ENCODE peak calls at places on chromosomes 3 and 15, in nine cellular contexts. One of them, this sample, is unnamed.

GRCh38 chr3:46734773-46735172 is 17.1 kb upstream of the PRSS50 start:
- DNase-seq in erythroblast: no peak
- DNase-seq in endothelial cell of umbilical vein: no peak
- DNase-seq in sigmoid colon: no peak
- DNase-seq in lower leg skin: no peak
- DNase-seq in transverse colon: no peak
- DNase-seq in heart left ventricle: no peak
- DNase-seq in adrenal gland: no peak
- DNase-seq in uterus: no peak
- DNase-seq in this sample: no peak

GRCh38 chr3:101484805-101485620 is 28.0 kb downstream of the SENP7 start:
- DNase-seq in erythroblast: no peak
- DNase-seq in endothelial cell of umbilical vein: peak
- DNase-seq in sigmoid colon: no peak
- DNase-seq in lower leg skin: no peak
- DNase-seq in transverse colon: no peak
- DNase-seq in heart left ventricle: no peak
- DNase-seq in adrenal gland: no peak
- DNase-seq in uterus: no peak
- DNase-seq in this sample: peak

GRCh38 chr3:127383656-127384179 is 95.9 kb upstream of the PRR20G start:
- DNase-seq in erythroblast: no peak
- DNase-seq in endothelial cell of umbilical vein: no peak
- DNase-seq in sigmoid colon: no peak
- DNase-seq in lower leg skin: no peak
- DNase-seq in transverse colon: no peak
- DNase-seq in heart left ventricle: no peak
- DNase-seq in adrenal gland: no peak
- DNase-seq in uterus: no peak
- DNase-seq in this sample: no peak

GRCh38 chr15:49145651-49146609 is 9.5 kb downstream of the COPS2 start:
- DNase-seq in erythroblast: peak
- DNase-seq in endothelial cell of umbilical vein: peak
- DNase-seq in sigmoid colon: no peak
- DNase-seq in lower leg skin: no peak
- DNase-seq in transverse colon: no peak
- DNase-seq in heart left ventricle: no peak
- DNase-seq in adrenal gland: peak
- DNase-seq in uterus: no peak
- DNase-seq in this sample: no peak

GRCh38 chr3:106206165-106206564 is 337.4 kb upstream of the CBLB start:
- DNase-seq in erythroblast: no peak
- DNase-seq in endothelial cell of umbilical vein: peak
- DNase-seq in sigmoid colon: no peak
- DNase-seq in lower leg skin: no peak
- DNase-seq in transverse colon: no peak
- DNase-seq in heart left ventricle: no peak
- DNase-seq in adrenal gland: no peak
- DNase-seq in uterus: no peak
- DNase-seq in this sample: no peak

GRCh38 chr3:78506581-78507195 is 1261.1 kb downstream of the ROBO1 start:
- DNase-seq in erythroblast: no peak
- DNase-seq in endothelial cell of umbilical vein: no peak
- DNase-seq in sigmoid colon: no peak
- DNase-seq in lower leg skin: no peak
- DNase-seq in transverse colon: no peak
- DNase-seq in heart left ventricle: no peak
- DNase-seq in adrenal gland: no peak
- DNase-seq in uterus: no peak
- DNase-seq in this sample: no peak

GRCh38 chr3:4834403-4834866 is 144.8 kb upstream of the BHLHE40 start:
- DNase-seq in erythroblast: no peak
- DNase-seq in endothelial cell of umbilical vein: no peak
- DNase-seq in sigmoid colon: no peak
- DNase-seq in lower leg skin: no peak
- DNase-seq in transverse colon: peak
- DNase-seq in heart left ventricle: no peak
- DNase-seq in adrenal gland: no peak
- DNase-seq in uterus: no peak
- DNase-seq in this sample: no peak

GRCh38 chr3:149753717-149754116 is 1.4 kb upstream of the COMMD2 start:
- DNase-seq in erythroblast: no peak
- DNase-seq in endothelial cell of umbilical vein: no peak
- DNase-seq in sigmoid colon: no peak
- DNase-seq in lower leg skin: no peak
- DNase-seq in transverse colon: no peak
- DNase-seq in heart left ventricle: no peak
- DNase-seq in adrenal gland: no peak
- DNase-seq in uterus: no peak
- DNase-seq in this sample: no peak

GRCh38 chr3:39065197-39065596 is 13.4 kb downstream of the WDR48 start:
- DNase-seq in erythroblast: peak
- DNase-seq in endothelial cell of umbilical vein: peak
- DNase-seq in sigmoid colon: no peak
- DNase-seq in lower leg skin: no peak
- DNase-seq in transverse colon: peak
- DNase-seq in heart left ventricle: no peak
- DNase-seq in adrenal gland: no peak
- DNase-seq in uterus: no peak
- DNase-seq in this sample: no peak

GRCh38 chr3:69137006-69137405 is 14.6 kb upstream of the LMOD3 start:
- DNase-seq in erythroblast: no peak
- DNase-seq in endothelial cell of umbilical vein: no peak
- DNase-seq in sigmoid colon: no peak
- DNase-seq in lower leg skin: no peak
- DNase-seq in transverse colon: no peak
- DNase-seq in heart left ventricle: no peak
- DNase-seq in adrenal gland: no peak
- DNase-seq in uterus: no peak
- DNase-seq in this sample: no peak

GRCh38 chr3:43505351-43505750 is 116.5 kb downstream of the ANO10 start:
- DNase-seq in erythroblast: no peak
- DNase-seq in endothelial cell of umbilical vein: no peak
- DNase-seq in sigmoid colon: no peak
- DNase-seq in lower leg skin: no peak
- DNase-seq in transverse colon: no peak
- DNase-seq in heart left ventricle: no peak
- DNase-seq in adrenal gland: no peak
- DNase-seq in uterus: no peak
- DNase-seq in this sample: no peak

GRCh38 chr15:70180186-70180875 is 82.6 kb upstream of the TLE3 start:
- DNase-seq in erythroblast: no peak
- DNase-seq in endothelial cell of umbilical vein: no peak
- DNase-seq in sigmoid colon: peak
- DNase-seq in lower leg skin: no peak
- DNase-seq in transverse colon: no peak
- DNase-seq in heart left ventricle: no peak
- DNase-seq in adrenal gland: no peak
- DNase-seq in uterus: no peak
- DNase-seq in this sample: no peak

GRCh38 chr15:68209735-68210408 is 4.7 kb upstream of the CALML4 start:
- DNase-seq in erythroblast: no peak
- DNase-seq in endothelial cell of umbilical vein: no peak
- DNase-seq in sigmoid colon: peak
- DNase-seq in lower leg skin: no peak
- DNase-seq in transverse colon: no peak
- DNase-seq in heart left ventricle: no peak
- DNase-seq in adrenal gland: peak
- DNase-seq in uterus: no peak
- DNase-seq in this sample: no peak

GRCh38 chr15:64699767-64700388 is 75.5 kb downstream of the RBPMS2 start:
- DNase-seq in erythroblast: no peak
- DNase-seq in endothelial cell of umbilical vein: peak
- DNase-seq in sigmoid colon: no peak
- DNase-seq in lower leg skin: peak
- DNase-seq in transverse colon: no peak
- DNase-seq in heart left ventricle: no peak
- DNase-seq in adrenal gland: no peak
- DNase-seq in uterus: no peak
- DNase-seq in this sample: no peak
- TF ChIP-seq POLR2A in erythroblast: no peak
- TF ChIP-seq POLR2A in endothelial cell of umbilical vein: no peak
- TF ChIP-seq POLR2A in sigmoid colon: no peak
- TF ChIP-seq POLR2A in lower leg skin: no peak
- TF ChIP-seq POLR2A in transverse colon: no peak
- TF ChIP-seq POLR2A in heart left ventricle: no peak
- TF ChIP-seq POLR2A in adrenal gland: no peak
- TF ChIP-seq POLR2A in uterus: no peak
- TF ChIP-seq POLR2A in this sample: no peak

DNA sequence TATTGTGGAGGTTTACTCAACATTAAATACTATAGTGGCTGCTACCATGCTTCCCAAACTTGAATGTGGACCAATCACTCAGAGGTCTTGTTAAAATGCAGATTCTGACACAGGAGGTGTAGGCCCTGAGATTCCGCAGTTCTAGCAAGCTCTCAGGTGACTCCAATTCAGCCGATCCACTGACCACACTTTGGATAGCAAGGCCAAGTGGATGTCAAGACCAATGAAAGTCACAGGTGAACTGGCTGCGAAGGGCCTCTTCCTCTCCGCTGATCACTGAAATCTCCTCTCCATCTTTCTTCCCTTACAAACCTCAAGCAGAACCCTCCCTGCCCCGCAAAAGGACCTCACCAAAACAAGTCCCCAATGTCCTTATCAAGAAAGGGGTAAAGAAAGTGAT is 9.2 kb upstream of the CHST2 start:
- DNase-seq in erythroblast: no peak
- DNase-seq in endothelial cell of umbilical vein: no peak
- DNase-seq in sigmoid colon: no peak
- DNase-seq in lower leg skin: no peak
- DNase-seq in transverse colon: no peak
- DNase-seq in heart left ventricle: no peak
- DNase-seq in adrenal gland: no peak
- DNase-seq in uterus: no peak
- DNase-seq in this sample: no peak
- TF ChIP-seq POLR2A in erythroblast: no peak
- TF ChIP-seq POLR2A in endothelial cell of umbilical vein: no peak
- TF ChIP-seq POLR2A in sigmoid colon: no peak
- TF ChIP-seq POLR2A in lower leg skin: no peak
- TF ChIP-seq POLR2A in transverse colon: no peak
- TF ChIP-seq POLR2A in heart left ventricle: no peak
- TF ChIP-seq POLR2A in adrenal gland: no peak
- TF ChIP-seq POLR2A in uterus: no peak
- TF ChIP-seq POLR2A in this sample: no peak

DNA sequence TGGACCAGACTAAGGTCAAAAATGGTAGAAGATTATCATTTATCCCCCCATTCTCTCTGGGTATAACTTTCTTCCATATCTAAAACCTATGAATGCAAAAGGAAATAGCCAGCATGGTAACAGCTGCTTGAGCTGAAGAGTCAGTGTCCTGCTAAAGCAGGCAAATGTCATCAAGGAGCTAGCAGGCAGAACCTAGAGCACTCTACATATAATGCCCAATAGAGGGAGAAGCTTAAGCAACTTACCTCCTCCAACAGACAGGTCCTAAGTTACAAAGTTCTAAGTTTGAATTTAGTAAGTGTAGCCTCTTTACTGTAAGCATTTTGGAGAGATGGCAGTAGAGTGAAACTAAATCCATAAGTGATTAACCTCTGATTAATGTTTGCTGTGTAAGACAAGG is 7.7 kb downstream of the RAF1 start:
- DNase-seq in erythroblast: no peak
- DNase-seq in endothelial cell of umbilical vein: no peak
- DNase-seq in sigmoid colon: no peak
- DNase-seq in lower leg skin: no peak
- DNase-seq in transverse colon: no peak
- DNase-seq in heart left ventricle: no peak
- DNase-seq in adrenal gland: no peak
- DNase-seq in uterus: no peak
- DNase-seq in this sample: no peak
- TF ChIP-seq POLR2A in erythroblast: no peak
- TF ChIP-seq POLR2A in endothelial cell of umbilical vein: no peak
- TF ChIP-seq POLR2A in sigmoid colon: no peak
- TF ChIP-seq POLR2A in lower leg skin: no peak
- TF ChIP-seq POLR2A in transverse colon: no peak
- TF ChIP-seq POLR2A in heart left ventricle: no peak
- TF ChIP-seq POLR2A in adrenal gland: no peak
- TF ChIP-seq POLR2A in uterus: no peak
- TF ChIP-seq POLR2A in this sample: no peak

DNA sequence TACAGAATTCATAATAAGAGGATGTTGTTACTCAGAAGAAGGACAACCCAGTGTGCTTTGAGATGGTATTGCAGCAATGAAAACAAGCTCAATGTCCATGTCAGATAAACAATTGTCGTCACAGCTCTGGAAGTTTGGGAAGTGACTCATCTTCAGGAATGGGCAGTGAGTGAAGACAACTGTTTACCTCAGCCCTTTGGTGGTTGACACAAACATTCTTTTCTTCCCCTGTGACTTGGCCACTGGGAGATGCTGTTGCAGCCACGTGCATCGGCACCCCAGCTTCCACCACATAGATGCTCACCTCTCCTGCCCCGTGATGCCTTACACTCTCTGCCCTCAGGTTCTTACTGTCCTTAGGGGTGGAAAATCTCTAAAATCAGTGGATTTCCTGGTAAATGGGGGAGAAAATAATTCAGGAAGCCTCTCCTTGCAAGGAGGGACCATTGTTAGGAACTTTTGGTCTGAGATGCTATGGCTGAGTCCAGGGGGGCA is 114.1 kb upstream of the GALNT15 start:
- DNase-seq in erythroblast: no peak
- DNase-seq in endothelial cell of umbilical vein: peak
- DNase-seq in sigmoid colon: peak
- DNase-seq in lower leg skin: peak
- DNase-seq in transverse colon: peak
- DNase-seq in heart left ventricle: no peak
- DNase-seq in adrenal gland: peak
- DNase-seq in uterus: peak
- DNase-seq in this sample: peak
- TF ChIP-seq POLR2A in erythroblast: no peak
- TF ChIP-seq POLR2A in endothelial cell of umbilical vein: peak
- TF ChIP-seq POLR2A in sigmoid colon: no peak
- TF ChIP-seq POLR2A in lower leg skin: no peak
- TF ChIP-seq POLR2A in transverse colon: no peak
- TF ChIP-seq POLR2A in heart left ventricle: no peak
- TF ChIP-seq POLR2A in adrenal gland: no peak
- TF ChIP-seq POLR2A in uterus: peak
- TF ChIP-seq POLR2A in this sample: no peak

DNA sequence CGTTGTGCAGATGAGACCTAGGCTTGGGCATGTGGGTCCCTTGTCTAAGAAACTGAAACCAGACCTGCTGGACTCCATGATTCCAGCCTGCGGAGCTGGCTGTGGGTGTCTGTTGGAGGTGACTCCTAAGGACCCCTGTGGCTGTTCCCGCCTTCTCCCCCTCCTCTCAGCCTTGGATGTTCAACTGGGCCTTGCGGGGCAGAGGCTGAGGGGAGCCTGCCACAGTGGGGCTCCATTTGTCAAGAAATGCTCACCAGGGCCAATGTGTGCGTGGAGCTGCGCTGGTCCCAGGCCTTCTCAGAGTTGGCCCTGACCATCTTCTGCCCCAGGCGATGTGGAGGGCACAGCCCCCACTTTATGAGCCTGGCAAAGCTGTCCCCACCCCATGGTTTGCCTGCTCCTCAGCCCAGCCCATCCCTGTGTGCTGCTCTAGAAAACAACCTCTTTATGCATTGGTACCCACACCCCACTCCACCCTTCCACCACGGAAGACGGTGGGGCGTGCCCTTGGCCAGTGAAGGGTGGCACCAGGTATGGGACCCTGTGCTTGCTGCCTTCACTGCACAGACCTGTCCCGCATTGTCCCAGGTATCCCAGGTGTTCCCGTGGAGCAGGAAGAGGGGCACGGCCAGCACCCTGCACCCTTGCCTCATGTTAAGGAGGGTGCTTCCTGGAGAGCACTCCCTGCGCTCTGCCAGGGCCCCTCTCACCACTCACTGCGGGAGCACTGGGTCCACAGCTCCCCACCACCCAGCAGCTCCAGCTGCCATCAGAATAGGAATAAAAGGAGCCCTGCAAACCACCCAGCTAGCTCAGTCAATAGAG is 7.9 kb downstream of the MESP2 start:
- DNase-seq in erythroblast: no peak
- DNase-seq in endothelial cell of umbilical vein: no peak
- DNase-seq in sigmoid colon: no peak
- DNase-seq in lower leg skin: no peak
- DNase-seq in transverse colon: peak
- DNase-seq in heart left ventricle: no peak
- DNase-seq in adrenal gland: no peak
- DNase-seq in uterus: no peak
- DNase-seq in this sample: no peak
- TF ChIP-seq POLR2A in erythroblast: no peak
- TF ChIP-seq POLR2A in endothelial cell of umbilical vein: no peak
- TF ChIP-seq POLR2A in sigmoid colon: no peak
- TF ChIP-seq POLR2A in lower leg skin: no peak
- TF ChIP-seq POLR2A in transverse colon: no peak
- TF ChIP-seq POLR2A in heart left ventricle: no peak
- TF ChIP-seq POLR2A in adrenal gland: no peak
- TF ChIP-seq POLR2A in uterus: no peak
- TF ChIP-seq POLR2A in this sample: no peak

This sample was measured in H54.